ENCODE peak calls at places on chromosomes 7 and 10, in ten cellular contexts. A, V, X, K, C, R, E, H, Z and N are unnamed samples.

GRCh38 chr10:124736491-124737136 is 7.6 kb downstream of the FAM53B start:
- DNase-seq in A (no peak), V (no peak), X (peak; percentile 76), K (peak; percentile 92), C (no peak), R (no peak), E (no peak), H (no peak), Z (peak; percentile 93), N (no peak)

GRCh38 chr10:92880233-92880861 is 32.0 kb downstream of the EXOC6 start:
- DNase-seq in A (no peak), V (peak; percentile 10), X (peak; percentile 30), K (no peak), C (no peak), R (no peak), E (no peak), H (no peak), Z (peak; percentile 76), N (peak; percentile 20)

GRCh38 chr7:124403112-124403511 is 362.5 kb downstream of the GPR37 start:
- DNase-seq in A (no peak), V (no peak), X (no peak), K (no peak), C (no peak), R (no peak), E (no peak), H (no peak), Z (no peak), N (no peak)

GRCh38 chr10:133133471-133134231 is 26.4 kb upstream of the KNDC1 start:
- DNase-seq in A (no peak), V (no peak), X (no peak), K (no peak), C (no peak), R (no peak), E (no peak), H (no peak), Z (no peak), N (peak; percentile 15)

GRCh38 chr10:107144490-107144889 is 20.0 kb downstream of the SORCS1 start:
- DNase-seq in A (no peak), V (no peak), X (no peak), K (no peak), C (no peak), R (no peak), E (no peak), H (no peak), Z (no peak), N (no peak)

GRCh38 chr10:16116404-16117304 is 256.3 kb upstream of the MINDY3 start:
- DNase-seq in A (no peak), V (peak; percentile 5), X (peak; percentile 68), K (peak; percentile 14), C (peak; percentile 15), R (no peak), E (no peak), H (peak; percentile 8), Z (no peak), N (peak; percentile 49)

GRCh38 chr10:96360766-96361165 is 2.0 kb upstream of the OPALIN start:
- DNase-seq in A (no peak), V (no peak), X (no peak), K (no peak), C (no peak), R (no peak), E (no peak), H (no peak), Z (no peak), N (peak; percentile 30)

GRCh38 chr10:93413252-93413689 is 68.9 kb downstream of the MYOF start:
- DNase-seq in A (peak; percentile 5), V (no peak), X (no peak), K (no peak), C (no peak), R (no peak), E (no peak), H (peak; percentile 64), Z (no peak), N (no peak)

GRCh38 chr7:116443101-116443523 is 56.4 kb upstream of the CAV2 start:
- DNase-seq in A (no peak), V (no peak), X (no peak), K (no peak), C (no peak), R (no peak), E (no peak), H (no peak), Z (no peak), N (no peak)